ENCODE peak calls at places on chromosomes 7 and 10, in ten cellular contexts. T is hepatocyte, P is M059J, J is OCI-M1, F is osteocyte, H is occipital lobe, B is B cell, N is NCI-H1092, V is substantia nigra, Q is hippocampal formation. C is an unnamed sample.

GRCh38 chr10:53079283-53079682 is 306.7 kb upstream of the MBL2 start:
- DNase-seq in N (no peak), Q (no peak), B (no peak), P (no peak), V (no peak), J (no peak), F (no peak), H (no peak), T (no peak), C (no peak)

GRCh38 chr7:147245274-147245673 is 1128.7 kb downstream of the CNTNAP2 start:
- DNase-seq in P (peak), Q (no peak), T (peak), V (peak), J (peak), H (no peak), F (no peak), B (no peak), N (peak), C (no peak)

GRCh38 chr10:98599032-98599610 is 152.4 kb upstream of the HPS1 start:
- DNase-seq in H (no peak), P (no peak), V (no peak), B (no peak), F (no peak), N (no peak), J (no peak), T (no peak), Q (no peak), C (no peak)

GRCh38 chr10:3268025-3268424 is 95.4 kb upstream of the PITRM1 start:
- DNase-seq in V (no peak), F (no peak), H (no peak), Q (no peak), P (no peak), N (no peak), B (no peak), J (no peak), T (no peak), C (no peak)

GRCh38 chr10:17872191-17873091 is 63.3 kb downstream of the MRC1 start:
- DNase-seq in P (peak), J (peak), Q (no peak), T (peak), N (no peak), V (no peak), B (no peak), F (no peak), H (no peak), C (no peak)

GRCh38 chr7:104482362-104483042 is 154.1 kb downstream of the LHFPL3 start:
- DNase-seq in H (no peak), B (no peak), N (peak), J (no peak), F (no peak), V (no peak), Q (no peak), T (no peak), P (no peak), C (no peak)

GRCh38 chr10:80409121-80409520 is 770 bp downstream of the PRXL2A start:
- DNase-seq in Q (no peak), J (no peak), F (no peak), P (no peak), N (no peak), V (no peak), H (no peak), B (no peak), T (peak), C (no peak)

GRCh38 chr10:109956454-109957091 is 33.3 kb upstream of the XPNPEP1 start:
- DNase-seq in J (peak), F (no peak), B (peak), T (peak), H (no peak), V (no peak), Q (no peak), N (no peak), P (peak), C (no peak)

GRCh38 chr7:5629941-5630340 is 151.5 kb downstream of the RNF216 start:
- DNase-seq in F (no peak), Q (no peak), J (no peak), H (peak), V (no peak), N (no peak), T (no peak), P (peak), B (no peak), C (no peak)

GRCh38 chr7:23696916-23697441 is 13.0 kb upstream of the STK31 start:
- DNase-seq in P (peak), N (no peak), V (peak), F (no peak), Q (no peak), B (peak), J (peak), T (peak), H (no peak), C (peak)

GRCh38 chr7:24755541-24756416 is 1.5 kb downstream of the GSDME start:
- DNase-seq in P (peak), F (no peak), B (no peak), V (peak), J (no peak), H (no peak), Q (no peak), T (peak), N (no peak), C (no peak)

GRCh38 chr10:105656880-105657279 is 1015.8 kb downstream of the SORCS3 start:
- DNase-seq in F (no peak), H (no peak), P (no peak), J (no peak), B (no peak), T (no peak), Q (no peak), N (no peak), V (no peak), C (no peak)

GRCh38 chr7:100126239-100126930 is 382 bp upstream of the MBLAC1 start:
- DNase-seq in N (peak), Q (no peak), J (no peak), H (peak), P (no peak), V (no peak), T (no peak), B (no peak), F (no peak), C (no peak)

GRCh38 chr7:2956526-2957368 is 86.9 kb downstream of the CARD11 start:
- DNase-seq in V (no peak), F (no peak), P (peak), Q (no peak), H (no peak), N (no peak), B (no peak), J (peak), T (peak), C (no peak)

GRCh38 chr10:50152792-50153272 is 85.1 kb downstream of the WASHC2A start:
- DNase-seq in H (no peak), J (no peak), B (no peak), V (no peak), N (no peak), F (no peak), Q (no peak), T (peak), P (no peak), C (peak)

GRCh38 chr7:49513939-49514338 is 259.5 kb upstream of the VWC2 start:
- DNase-seq in H (no peak), V (no peak), P (no peak), Q (no peak), N (no peak), F (no peak), J (no peak), B (no peak), T (no peak), C (no peak)

GRCh38 chr7:44266526-44266925 is 58.9 kb downstream of the CAMK2B start:
- DNase-seq in T (no peak), H (no peak), F (no peak), V (no peak), P (no peak), Q (no peak), N (no peak), J (no peak), B (no peak), C (no peak)

GRCh38 chr7:156222611-156223010 is 410.3 kb upstream of the SHH start:
- DNase-seq in T (no peak), N (no peak), B (no peak), J (no peak), Q (no peak), F (peak), H (no peak), V (no peak), P (no peak), C (no peak)

GRCh38 chr7:33578166-33578565 is 327.2 kb upstream of the BMPER start:
- DNase-seq in N (no peak), J (no peak), T (no peak), H (no peak), Q (no peak), F (no peak), B (no peak), V (no peak), P (no peak), C (no peak)

GRCh38 chr10:3048114-3049019 is 19.0 kb upstream of the PFKP start:
- DNase-seq in N (no peak), B (no peak), F (no peak), J (no peak), V (no peak), Q (no peak), P (peak), T (no peak), H (no peak), C (no peak)

GRCh38 chr10:111233439-111233838 is 156.6 kb downstream of the ADRA2A start:
- DNase-seq in N (no peak), H (no peak), P (no peak), F (no peak), V (no peak), T (peak), B (no peak), J (peak), Q (no peak), C (no peak)

GRCh38 chr7:134422646-134423045 is 36.3 kb downstream of the AKR1B1 start:
- DNase-seq in T (peak), N (no peak), Q (no peak), P (no peak), H (no peak), J (no peak), V (no peak), F (no peak), B (no peak), C (no peak)

GRCh38 chr10:31949266-31949665 is 20.6 kb upstream of the ARHGAP12 start:
- DNase-seq in F (no peak), B (no peak), V (no peak), N (no peak), T (no peak), P (no peak), J (peak), H (no peak), Q (no peak), C (no peak)

GRCh38 chr10:6504296-6504695 is 75.8 kb downstream of the PRKCQ start:
- DNase-seq in F (no peak), N (no peak), T (no peak), H (no peak), V (no peak), Q (no peak), J (peak), P (no peak), B (no peak), C (no peak)

GRCh38 chr10:27618906-27619305 is 114.8 kb downstream of the RAB18 start:
- DNase-seq in T (no peak), J (no peak), P (no peak), B (no peak), V (no peak), F (no peak), Q (no peak), H (no peak), N (no peak), C (no peak)

C was measured in lower lobe of right lung.